ENCODE peak calls at places on chromosomes 2 and 18, in eight cellular contexts. One of them, this sample, is unnamed.

GRCh38 chr2:126634273-126634861 is 21.6 kb upstream of the GYPC start:
- DNase-seq in sigmoid colon: no peak
- DNase-seq in WTC11: peak
- DNase-seq in right cardiac atrium: peak
- DNase-seq in uterus: no peak
- DNase-seq in GM03348: peak
- DNase-seq in endodermal cell: peak
- DNase-seq in CD8-positive, alpha-beta T cell: no peak
- DNase-seq in this sample: no peak

GRCh38 chr2:58304843-58305242 is 63.7 kb upstream of the FANCL start:
- DNase-seq in sigmoid colon: no peak
- DNase-seq in WTC11: peak
- DNase-seq in right cardiac atrium: no peak
- DNase-seq in uterus: no peak
- DNase-seq in GM03348: no peak
- DNase-seq in endodermal cell: peak
- DNase-seq in CD8-positive, alpha-beta T cell: no peak
- DNase-seq in this sample: no peak

GRCh38 chr2:45938649-45939511 is 287.4 kb downstream of the PRKCE start:
- DNase-seq in sigmoid colon: peak
- DNase-seq in WTC11: no peak
- DNase-seq in right cardiac atrium: peak
- DNase-seq in uterus: peak
- DNase-seq in GM03348: peak
- DNase-seq in endodermal cell: peak
- DNase-seq in CD8-positive, alpha-beta T cell: no peak
- DNase-seq in this sample: no peak

GRCh38 chr2:71995067-71995665 is 152.5 kb downstream of the CYP26B1 start:
- DNase-seq in sigmoid colon: no peak
- DNase-seq in WTC11: no peak
- DNase-seq in right cardiac atrium: no peak
- DNase-seq in uterus: no peak
- DNase-seq in GM03348: peak
- DNase-seq in endodermal cell: no peak
- DNase-seq in CD8-positive, alpha-beta T cell: no peak
- DNase-seq in this sample: no peak

GRCh38 chr2:16821696-16822095 is 156.1 kb upstream of the CYRIA start:
- DNase-seq in sigmoid colon: no peak
- DNase-seq in WTC11: no peak
- DNase-seq in right cardiac atrium: no peak
- DNase-seq in uterus: no peak
- DNase-seq in GM03348: no peak
- DNase-seq in endodermal cell: no peak
- DNase-seq in CD8-positive, alpha-beta T cell: no peak
- DNase-seq in this sample: no peak

GRCh38 chr18:28013064-28013463 is 163.9 kb downstream of the CDH2 start:
- DNase-seq in sigmoid colon: no peak
- DNase-seq in WTC11: no peak
- DNase-seq in right cardiac atrium: no peak
- DNase-seq in uterus: no peak
- DNase-seq in GM03348: peak
- DNase-seq in endodermal cell: no peak
- DNase-seq in CD8-positive, alpha-beta T cell: no peak
- DNase-seq in this sample: no peak

GRCh38 chr2:224163573-224164307 is 124.7 kb upstream of the SERPINE2 start:
- DNase-seq in sigmoid colon: no peak
- DNase-seq in WTC11: no peak
- DNase-seq in right cardiac atrium: no peak
- DNase-seq in uterus: no peak
- DNase-seq in GM03348: no peak
- DNase-seq in endodermal cell: no peak
- DNase-seq in CD8-positive, alpha-beta T cell: no peak
- DNase-seq in this sample: no peak

GRCh38 chr2:193810533-193810932 is 1615.8 kb upstream of the TMEFF2 start:
- DNase-seq in sigmoid colon: no peak
- DNase-seq in WTC11: no peak
- DNase-seq in right cardiac atrium: no peak
- DNase-seq in uterus: no peak
- DNase-seq in GM03348: no peak
- DNase-seq in endodermal cell: no peak
- DNase-seq in CD8-positive, alpha-beta T cell: no peak
- DNase-seq in this sample: no peak

GRCh38 chr2:209495855-209496585 is 72.2 kb downstream of the MAP2 start:
- DNase-seq in sigmoid colon: no peak
- DNase-seq in WTC11: no peak
- DNase-seq in right cardiac atrium: no peak
- DNase-seq in uterus: no peak
- DNase-seq in GM03348: peak
- DNase-seq in endodermal cell: no peak
- DNase-seq in CD8-positive, alpha-beta T cell: no peak
- DNase-seq in this sample: no peak

GRCh38 chr2:110858993-110859770 is 126.8 kb downstream of the ACOXL start:
- DNase-seq in sigmoid colon: no peak
- DNase-seq in WTC11: no peak
- DNase-seq in right cardiac atrium: no peak
- DNase-seq in uterus: no peak
- DNase-seq in GM03348: no peak
- DNase-seq in endodermal cell: no peak
- DNase-seq in CD8-positive, alpha-beta T cell: no peak
- DNase-seq in this sample: no peak

GRCh38 chr2:5691659-5692529 is at the start of gene SOX11:
- DNase-seq in sigmoid colon: peak
- DNase-seq in WTC11: peak
- DNase-seq in right cardiac atrium: peak
- DNase-seq in uterus: no peak
- DNase-seq in GM03348: peak
- DNase-seq in endodermal cell: peak
- DNase-seq in CD8-positive, alpha-beta T cell: no peak
- DNase-seq in this sample: no peak